ENCODE peak calls at places on chromosomes 1 and 21, in ten cellular contexts. F is anterior cingulate cortex; S is HEK293T; R is AG20443; O is activated T-cell treated with anti-CD3 and anti-CD28 coated beads for 1 hour; A is AG09319; M is T-helper 9 cell; X is CD8-positive, alpha-beta T cell; K is CD4-positive, alpha-beta T cell; E is fibroblast of the conjunctiva. Q is an unnamed sample.

GRCh38 chr1:214514032-214514818 is 37.2 kb downstream of the PTPN14 start:
- DNase-seq in X (no peak), K (no peak), F (no peak), R (no peak), A (no peak), O (no peak), E (peak), S (peak), M (no peak), Q (no peak)

GRCh38 chr1:39691383-39692151 is at the start of gene HPCAL4:
- DNase-seq in R (peak), X (peak), F (peak), S (peak), K (peak), A (peak), M (peak), O (peak), E (peak), Q (peak)

GRCh38 chr1:223712184-223712855 is at the start of gene CAPN2:
- DNase-seq in F (peak), A (peak), E (peak), K (peak), R (peak), O (peak), S (peak), M (peak), X (peak), Q (peak)

GRCh38 chr1:159991513-159991912 is 37.5 kb upstream of the SLAMF9 start:
- DNase-seq in R (no peak), S (no peak), K (no peak), X (no peak), A (no peak), M (no peak), E (no peak), O (no peak), F (no peak), Q (no peak)

GRCh38 chr1:35573198-35573775 is at the start of gene TFAP2E:
- DNase-seq in S (no peak), R (peak), X (no peak), O (no peak), A (no peak), F (peak), E (no peak), M (no peak), K (no peak), Q (peak)

GRCh38 chr1:53073899-53074311 is 11.9 kb downstream of the PODN start:
- DNase-seq in F (peak), O (no peak), M (no peak), S (no peak), E (no peak), X (no peak), R (no peak), A (no peak), K (no peak), Q (peak)

GRCh38 chr21:42581676-42582371 is 68.2 kb downstream of the SLC37A1 start:
- DNase-seq in K (no peak), F (no peak), X (no peak), M (no peak), A (no peak), O (no peak), E (no peak), R (no peak), S (no peak), Q (no peak)

GRCh38 chr1:83715550-83715949 is 283.4 kb downstream of the TTLL7 start:
- DNase-seq in O (no peak), F (no peak), X (no peak), K (no peak), S (no peak), A (no peak), R (no peak), M (no peak), E (no peak), Q (no peak)

GRCh38 chr1:34785875-34786470 is 5.0 kb downstream of the GJB3 start:
- DNase-seq in F (no peak), M (no peak), E (no peak), K (no peak), A (no peak), X (no peak), O (no peak), R (no peak), S (no peak), Q (no peak)

GRCh38 chr1:28437924-28438699 is 67.7 kb upstream of the RCC1 start:
- DNase-seq in S (peak), R (peak), E (peak), F (peak), X (no peak), M (no peak), K (no peak), A (peak), O (no peak), Q (peak)

GRCh38 chr1:217620814-217621213 is 10.1 kb downstream of the GPATCH2 start:
- DNase-seq in F (no peak), M (no peak), R (no peak), S (no peak), A (no peak), E (no peak), X (no peak), K (no peak), O (no peak), Q (no peak)

GRCh38 chr1:153616885-153617428 is 832 bp upstream of the S100A14 start:
- DNase-seq in X (no peak), R (no peak), E (no peak), S (no peak), F (no peak), O (no peak), K (no peak), M (no peak), A (no peak), Q (no peak)

GRCh38 chr1:209808059-209808494 is 2.1 kb upstream of the IRF6 start:
- DNase-seq in K (no peak), O (no peak), F (no peak), E (peak), R (peak), X (no peak), M (no peak), A (peak), S (no peak), Q (no peak)

GRCh38 chr1:176789571-176790090 is 326.7 kb downstream of the PAPPA2 start:
- DNase-seq in K (no peak), F (no peak), O (no peak), A (no peak), E (no peak), X (no peak), M (no peak), R (peak), S (no peak), Q (no peak)

GRCh38 chr1:212432163-212432705 is 486 bp upstream of the NENF start:
- DNase-seq in K (no peak), S (no peak), A (no peak), O (no peak), E (no peak), R (no peak), X (no peak), F (no peak), M (no peak), Q (no peak)